ENCODE peak calls at places on chromosomes 13 and 19, in ten cellular contexts. L, V, E, O, I, T, X, G, J and A are unnamed samples.

GRCh38 chr19:3665681-3666544 is 34.4 kb downstream of the PIP5K1C start:
- DNase-seq in V (peak), O (peak), T (peak), X (peak), I (peak), G (peak), E (peak), J (peak), L (peak), A (peak)

GRCh38 chr13:79805317-79805716 is 324.4 kb downstream of the NDFIP2 start:
- DNase-seq in O (no peak), L (peak), V (no peak), T (no peak), J (no peak), G (no peak), E (no peak), X (no peak), I (no peak), A (no peak)

GRCh38 chr13:98141938-98142426 is 912 bp upstream of the FARP1 start:
- DNase-seq in I (no peak), T (peak), E (no peak), L (no peak), O (no peak), X (no peak), G (no peak), V (no peak), J (peak), A (peak)

GRCh38 chr19:45553464-45553863 is 31.1 kb downstream of the OPA3 start:
- DNase-seq in X (no peak), E (no peak), L (no peak), I (peak), T (no peak), J (peak), O (no peak), G (no peak), V (no peak), A (peak)

GRCh38 chr13:48579167-48579918 is 46.5 kb upstream of the RCBTB2 start:
- DNase-seq in O (no peak), V (no peak), X (no peak), J (no peak), I (no peak), T (no peak), G (no peak), E (no peak), L (no peak), A (no peak)

GRCh38 chr13:73216381-73216831 is 157.6 kb downstream of the KLF5 start:
- DNase-seq in L (no peak), I (no peak), J (no peak), O (no peak), G (no peak), E (peak), T (no peak), X (no peak), V (no peak), A (no peak)

GRCh38 chr13:51004111-51004865 is 94.7 kb downstream of the RNASEH2B start:
- DNase-seq in E (no peak), X (no peak), V (no peak), T (no peak), I (no peak), J (no peak), G (no peak), O (no peak), L (no peak), A (no peak)

GRCh38 chr13:98240974-98241373 is 63.9 kb upstream of the RNF113B start:
- DNase-seq in G (no peak), V (no peak), J (no peak), E (no peak), I (no peak), T (no peak), O (no peak), X (no peak), L (no peak), A (no peak)

GRCh38 chr19:57302727-57303401 is 17.4 kb upstream of the ZNF543 start:
- DNase-seq in V (no peak), X (no peak), T (no peak), G (no peak), I (no peak), E (peak), L (no peak), O (no peak), J (no peak), A (no peak)

GRCh38 chr19:5823579-5824281 is 15.8 kb downstream of the FUT6 start:
- DNase-seq in T (no peak), E (no peak), X (no peak), G (no peak), O (no peak), J (no peak), I (no peak), V (peak), L (no peak), A (no peak)

GRCh38 chr13:98775844-98776598 is 23.5 kb upstream of the SLC15A1 start:
- DNase-seq in T (no peak), L (no peak), V (no peak), X (no peak), E (peak), G (no peak), J (no peak), I (no peak), O (peak), A (no peak)

GRCh38 chr19:19423322-19423721 is 17.8 kb downstream of the GATAD2A start:
- DNase-seq in E (no peak), T (no peak), I (no peak), G (no peak), V (no peak), X (no peak), L (no peak), O (no peak), J (no peak), A (no peak)

GRCh38 chr19:45515807-45516401 is 8.6 kb downstream of the VASP start:
- DNase-seq in I (no peak), G (no peak), L (no peak), O (no peak), T (no peak), V (peak), X (no peak), J (no peak), E (no peak), A (no peak)

GRCh38 chr13:39586142-39586541 is 16.9 kb downstream of the LHFPL6 start:
- DNase-seq in G (no peak), I (no peak), V (no peak), X (no peak), O (no peak), T (no peak), J (no peak), E (no peak), L (no peak), A (no peak)

GRCh38 chr19:4171676-4172075 is 10.7 kb downstream of the SIRT6 start:
- DNase-seq in J (no peak), E (no peak), T (no peak), I (no peak), O (no peak), X (no peak), G (no peak), L (no peak), V (no peak), A (no peak)

GRCh38 chr19:29671393-29672076 is 6.3 kb downstream of the PLEKHF1 start:
- DNase-seq in V (peak), J (no peak), T (peak), X (peak), I (no peak), G (peak), L (no peak), E (no peak), O (no peak), A (no peak)

GRCh38 chr19:45528744-45529453 is 21.6 kb downstream of the VASP start:
- DNase-seq in J (peak), X (no peak), L (peak), T (no peak), O (no peak), I (peak), G (no peak), E (no peak), V (peak), A (peak)

GRCh38 chr13:94325660-94326059 is 153.8 kb downstream of the DCT start:
- DNase-seq in O (no peak), J (no peak), T (no peak), I (no peak), G (no peak), L (no peak), E (no peak), X (no peak), V (no peak), A (no peak)

GRCh38 chr19:45934551-45935230 is 20.1 kb upstream of the NANOS2 start:
- DNase-seq in T (no peak), G (no peak), E (no peak), V (no peak), O (no peak), L (no peak), I (no peak), X (no peak), J (no peak), A (no peak)

GRCh38 chr13:80718970-80719369 is 378.0 kb upstream of the SPRY2 start:
- DNase-seq in T (no peak), E (no peak), I (no peak), G (no peak), X (no peak), O (no peak), V (no peak), L (no peak), J (no peak), A (no peak)

GRCh38 chr19:45069056-45069455 is 7.2 kb downstream of the ZNF296 start:
- DNase-seq in E (peak), O (peak), X (no peak), G (no peak), J (peak), I (no peak), V (no peak), T (no peak), L (no peak), A (no peak)

GRCh38 chr19:52398091-52398461 is 427 bp downstream of the ZNF528 start:
- DNase-seq in O (peak), E (peak), T (peak), I (no peak), J (peak), X (no peak), G (no peak), V (no peak), L (no peak), A (no peak)

GRCh38 chr13:22993148-22993547 is 187.6 kb upstream of the SGCG start:
- DNase-seq in I (no peak), G (no peak), T (no peak), E (no peak), O (no peak), L (no peak), V (no peak), X (no peak), J (no peak), A (no peak)

GRCh38 chr13:107275945-107276614 is 708.1 kb upstream of the ARGLU1 start:
- DNase-seq in X (no peak), L (peak), G (no peak), I (no peak), O (no peak), E (no peak), J (no peak), T (no peak), V (no peak), A (no peak)

GRCh38 chr13:100333141-100333540 is 244.2 kb downstream of the PCCA start:
- DNase-seq in O (no peak), J (peak), V (no peak), X (no peak), E (no peak), L (no peak), I (no peak), G (no peak), T (no peak), A (no peak)

GRCh38 chr13:38868870-38869269 is 121.8 kb downstream of the STOML3 start:
- DNase-seq in G (no peak), J (no peak), L (no peak), T (no peak), X (no peak), I (peak), O (no peak), V (no peak), E (no peak), A (no peak)

GRCh38 chr19:41564515-41565383 is 11.2 kb upstream of the CEACAM21 start:
- DNase-seq in L (peak), V (no peak), T (no peak), G (no peak), E (no peak), J (peak), X (no peak), O (no peak), I (no peak), A (peak)

GRCh38 chr13:113586661-113587479 is 2.3 kb downstream of the TFDP1 start:
- DNase-seq in L (no peak), T (no peak), E (no peak), O (no peak), I (no peak), J (no peak), X (no peak), V (peak), G (no peak), A (no peak)

GRCh38 chr19:45250216-45250831 is 747 bp upstream of the MARK4 start:
- DNase-seq in G (no peak), O (no peak), T (no peak), X (no peak), L (no peak), V (no peak), J (no peak), E (no peak), I (no peak), A (no peak)

GRCh38 chr13:50531917-50532899 is 311.3 kb downstream of the DLEU7 start:
- DNase-seq in I (no peak), V (no peak), E (peak), G (no peak), L (peak), J (no peak), O (no peak), T (no peak), X (no peak), A (no peak)